ENCODE peak calls at places on chromosomes 6 and 20, in six cellular contexts. C, R, L, V, W and M are unnamed samples.
A peak's percentile ranks its signal among the peaks of the same experiment; 100 is the strongest.

GRCh38 chr20:21514553-21515251 is 838 bp upstream of the NKX2-2 start:
- DNase-seq in C (peak; percentile 33), R (no peak), L (no peak), V (peak; percentile 42), W (no peak), M (no peak)

GRCh38 chr6:125904871-125905270 is 51.7 kb upstream of the HINT3 start:
- DNase-seq in C (no peak), R (no peak), L (no peak), V (no peak), W (no peak), M (no peak)

GRCh38 chr6:63049216-63049615 is 162.1 kb upstream of the FKBP1C start:
- DNase-seq in C (no peak), R (no peak), L (no peak), V (no peak), W (no peak), M (no peak)

GRCh38 chr20:47304287-47304686 is 52.2 kb downstream of the ZMYND8 start:
- DNase-seq in C (no peak), R (no peak), L (no peak), V (no peak), W (no peak), M (no peak)

GRCh38 chr6:44057238-44057930 is 69.9 kb downstream of the MRPL14 start:
- DNase-seq in C (no peak), R (no peak), L (no peak), V (no peak), W (no peak), M (no peak)

GRCh38 chr6:225907-226306 is 66.4 kb upstream of the DUSP22 start:
- DNase-seq in C (no peak), R (no peak), L (no peak), V (no peak), W (no peak), M (no peak)

GRCh38 chr6:33925869-33926268 is 122.1 kb upstream of the MLN start:
- DNase-seq in C (no peak), R (no peak), L (no peak), V (no peak), W (no peak), M (no peak)

GRCh38 chr6:74356385-74356784 is 660.4 kb downstream of the CD109 start:
- DNase-seq in C (no peak), R (no peak), L (peak; percentile 3), V (no peak), W (no peak), M (no peak)

GRCh38 chr6:34412054-34412453 is 13.8 kb downstream of the RPS10 start:
- DNase-seq in C (no peak), R (no peak), L (no peak), V (no peak), W (no peak), M (no peak)